ENCODE peak calls at places on chromosome 2, in four cellular contexts. C is mammary epithelial cell, O is HCT116, N is SK-N-MC. U is an unnamed sample.

GRCh38 chr2:215748446-215748845 is 264.9 kb downstream of the MREG start:
- DNase-seq in C (peak), O (no peak), N (no peak), U (no peak)

GRCh38 chr2:145760781-145761649 is 1241.1 kb upstream of the ZEB2 start:
- DNase-seq in C (peak), O (no peak), N (no peak), U (no peak)

GRCh38 chr2:168380500-168380899 is 75.6 kb upstream of the CERS6 start:
- DNase-seq in C (no peak), O (no peak), N (no peak), U (no peak)

GRCh38 chr2:223828314-223828713 is 9.1 kb downstream of the AP1S3 start:
- DNase-seq in C (no peak), O (no peak), N (no peak), U (no peak)

GRCh38 chr2:216159161-216159560 is 50.0 kb downstream of the XRCC5 start:
- DNase-seq in C (no peak), O (no peak), N (no peak), U (no peak)

GRCh38 chr2:149562304-149562703 is 25.3 kb downstream of the MMADHC start:
- DNase-seq in C (no peak), O (no peak), N (no peak), U (peak)

GRCh38 chr2:9772999-9773904 is 70.0 kb upstream of the TAF1B start:
- DNase-seq in C (no peak), O (no peak), N (no peak), U (no peak)

GRCh38 chr2:75431757-75432156 is 129.0 kb downstream of the EVA1A start:
- DNase-seq in C (no peak), O (no peak), N (no peak), U (peak)

GRCh38 chr2:77054938-77055337 is 467.2 kb downstream of the LRRTM4 start:
- DNase-seq in C (no peak), O (no peak), N (no peak), U (no peak)

DNA sequence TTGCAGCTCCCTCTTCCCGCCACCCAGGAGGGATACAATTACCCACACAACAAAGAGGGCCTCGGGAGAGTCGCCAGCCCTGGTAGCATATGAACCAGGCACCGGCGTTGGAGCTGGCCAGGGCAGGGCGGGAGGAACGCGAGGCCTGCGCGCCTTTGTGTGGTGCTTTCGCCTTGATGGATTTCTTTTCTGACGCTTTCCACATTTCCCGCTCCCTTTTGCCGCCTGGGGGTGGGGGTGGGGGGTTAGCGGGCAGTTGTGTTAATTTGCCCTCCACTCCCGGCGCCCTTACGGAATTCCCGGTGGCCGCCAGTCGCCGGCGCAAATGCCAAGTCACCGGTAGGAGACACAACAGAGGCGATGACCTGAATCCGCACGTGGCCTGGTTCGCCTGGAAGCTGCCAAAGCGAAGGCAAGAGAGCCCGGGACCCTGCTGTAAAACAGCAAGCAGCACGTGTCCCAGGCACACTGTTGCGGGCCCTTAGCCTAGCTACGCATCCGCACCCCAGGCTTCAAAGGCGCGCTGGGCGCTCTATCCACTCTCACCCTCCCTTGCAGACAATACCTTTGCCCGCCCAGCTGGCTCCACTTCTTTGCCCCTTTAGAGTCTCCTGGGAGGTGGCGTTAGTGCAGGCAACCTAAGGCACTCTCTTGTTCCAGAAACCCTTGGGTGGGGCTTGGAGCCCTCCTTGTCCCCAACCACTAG is 3.4 kb downstream of the GAD1 start:
- DNase-seq in C (no peak), O (no peak), N (no peak), U (no peak)
- H3K4me3 ChIP-seq in C (no peak), O (no peak), N (no peak), U (no peak)

GRCh38 chr2:238601433-238602222 is 174.9 kb downstream of the ASB1 start:
- DNase-seq in C (peak), O (no peak), N (no peak), U (no peak)

GRCh38 chr2:238599549-238600505 is 173.1 kb downstream of the ASB1 start:
- DNase-seq in C (no peak), O (no peak), N (no peak), U (no peak)

GRCh38 chr2:238600506-238601432 is 174.0 kb downstream of the ASB1 start:
- DNase-seq in C (no peak), O (no peak), N (no peak), U (no peak)

GRCh38 chr2:238603596-238603995 is 176.9 kb downstream of the ASB1 start:
- DNase-seq in C (no peak), O (no peak), N (no peak), U (no peak)

GRCh38 chr2:238602223-238602945 is 175.7 kb downstream of the ASB1 start:
- DNase-seq in C (no peak), O (no peak), N (no peak), U (no peak)
- H3K4me3 ChIP-seq in C (no peak), O (no peak), N (no peak), U (no peak)

DNA sequence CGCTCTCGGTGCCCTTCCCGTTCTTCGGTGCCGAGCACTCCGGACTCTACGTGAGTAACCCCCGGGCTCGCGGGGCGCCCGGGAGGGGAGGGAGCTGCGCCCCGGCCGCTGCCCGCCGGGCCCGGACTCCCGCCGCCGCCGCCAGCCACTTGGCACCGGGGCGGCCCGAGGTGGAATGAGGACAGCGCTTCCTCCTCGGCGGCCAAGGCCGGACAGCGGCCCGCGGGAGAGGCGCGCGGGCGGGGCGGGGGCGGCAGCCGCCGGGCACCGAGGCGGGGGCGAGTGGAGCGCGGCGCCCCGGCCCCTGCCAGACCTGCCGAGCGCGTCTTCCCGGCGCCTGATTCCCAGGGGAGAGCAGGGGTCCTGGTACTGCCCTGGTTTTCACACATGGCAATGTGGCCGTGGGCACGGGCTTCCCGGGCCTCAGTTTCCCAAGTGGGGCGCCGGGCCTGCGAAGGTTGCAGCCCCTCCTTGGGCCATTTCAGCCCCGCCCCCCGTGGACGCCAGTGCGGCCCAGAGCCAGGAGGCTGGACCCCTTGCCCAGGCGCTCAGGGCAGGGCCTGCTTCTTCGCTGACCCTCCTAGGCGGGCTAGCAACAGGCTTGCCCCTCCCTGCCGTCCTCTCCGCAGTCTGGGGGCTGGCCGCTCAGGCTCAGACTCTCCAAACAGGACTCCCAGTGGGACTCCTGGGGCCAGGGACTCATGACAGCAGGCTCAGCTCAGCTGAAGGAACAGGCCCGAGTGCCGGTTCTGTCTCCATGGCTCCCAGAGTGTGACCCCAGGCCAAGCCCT is 778 bp downstream of the SNED1 start:
- DNase-seq in C (no peak), O (no peak), N (no peak), U (no peak)
- H3K4me3 ChIP-seq in C (no peak), O (peak), N (no peak), U (no peak)

GRCh38 chr2:235264121-235264493 is 229.7 kb upstream of the AGAP1 start:
- DNase-seq in C (no peak), O (peak), N (no peak), U (no peak)
- H3K4me3 ChIP-seq in C (no peak), O (peak), N (peak), U (no peak)

DNA sequence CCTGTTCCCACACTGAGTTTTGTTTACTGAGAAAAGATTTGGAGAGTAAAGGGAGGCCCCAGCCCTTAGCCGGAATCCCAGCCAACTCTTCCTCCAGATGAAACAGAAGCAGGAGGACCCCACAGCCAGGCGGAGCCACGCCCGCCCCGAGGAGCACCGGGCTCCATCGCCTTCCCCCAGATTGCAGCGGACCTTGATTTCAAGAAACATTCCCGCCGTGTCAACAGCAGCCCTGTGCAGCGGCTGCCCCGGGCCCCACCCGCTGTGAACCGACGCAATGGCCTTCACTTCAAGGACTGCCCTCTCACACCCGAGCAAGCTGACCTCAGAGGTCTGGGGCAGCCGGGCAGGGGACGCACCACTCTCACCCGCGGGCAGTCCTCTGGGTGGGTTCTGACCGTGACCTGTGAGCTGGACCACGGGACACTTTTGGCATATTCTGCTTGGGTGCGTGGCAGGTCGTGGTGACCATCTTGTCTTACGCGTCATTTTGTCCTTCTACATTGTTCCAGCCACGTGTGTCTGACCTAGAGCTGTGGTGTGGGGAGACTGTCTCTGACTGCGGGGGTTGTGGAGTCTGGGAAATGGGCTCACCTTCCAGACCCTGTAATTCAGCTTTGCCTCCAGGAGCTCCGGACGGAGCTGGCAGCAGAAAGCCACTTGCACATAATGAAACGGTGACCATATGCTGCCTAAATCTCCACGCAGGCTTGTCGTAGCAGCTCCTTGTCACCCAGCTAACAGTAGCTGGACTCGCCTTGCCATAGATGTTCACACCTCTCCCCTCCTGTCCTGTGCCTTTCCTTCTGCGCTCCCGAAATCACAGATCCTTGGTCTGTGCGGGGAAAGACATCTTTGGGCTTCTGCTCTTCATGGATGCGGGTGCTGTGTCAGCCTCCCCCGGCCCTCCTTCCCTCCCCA is 32.0 kb upstream of the INHBB start:
- DNase-seq in C (no peak), O (no peak), N (no peak), U (no peak)
- H3K4me3 ChIP-seq in C (no peak), O (peak), N (peak), U (no peak)

GRCh38 chr2:219543596-219544358 is at the start of the genes CHPF and TMEM198:
- DNase-seq in C (peak), O (peak), N (peak), U (peak)
- H3K4me3 ChIP-seq in C (peak), O (peak), N (peak), U (peak)

DNA sequence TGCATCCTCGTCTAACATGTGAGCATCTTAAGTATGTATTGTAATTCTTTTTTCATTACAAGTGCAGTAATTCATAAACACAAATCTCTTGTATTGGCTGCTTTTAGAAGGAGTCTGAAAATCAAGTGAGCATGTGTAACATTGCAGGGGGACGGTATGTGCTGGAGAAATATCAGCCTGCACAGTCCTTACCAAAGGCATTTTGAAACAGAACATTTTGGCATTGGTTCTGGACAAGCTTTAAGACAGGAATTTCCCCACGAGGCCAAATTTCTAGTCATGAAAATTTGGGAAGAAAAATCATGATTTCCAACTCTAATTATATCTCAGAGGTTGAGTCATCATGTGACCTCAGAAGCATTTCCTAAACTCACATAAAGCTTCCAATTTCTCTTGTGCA is 24.7 kb upstream of the NRP2 start:
- DNase-seq in C (no peak), O (no peak), N (no peak), U (no peak)
- H3K4me3 ChIP-seq in C (no peak), O (no peak), N (no peak), U (no peak)

DNA sequence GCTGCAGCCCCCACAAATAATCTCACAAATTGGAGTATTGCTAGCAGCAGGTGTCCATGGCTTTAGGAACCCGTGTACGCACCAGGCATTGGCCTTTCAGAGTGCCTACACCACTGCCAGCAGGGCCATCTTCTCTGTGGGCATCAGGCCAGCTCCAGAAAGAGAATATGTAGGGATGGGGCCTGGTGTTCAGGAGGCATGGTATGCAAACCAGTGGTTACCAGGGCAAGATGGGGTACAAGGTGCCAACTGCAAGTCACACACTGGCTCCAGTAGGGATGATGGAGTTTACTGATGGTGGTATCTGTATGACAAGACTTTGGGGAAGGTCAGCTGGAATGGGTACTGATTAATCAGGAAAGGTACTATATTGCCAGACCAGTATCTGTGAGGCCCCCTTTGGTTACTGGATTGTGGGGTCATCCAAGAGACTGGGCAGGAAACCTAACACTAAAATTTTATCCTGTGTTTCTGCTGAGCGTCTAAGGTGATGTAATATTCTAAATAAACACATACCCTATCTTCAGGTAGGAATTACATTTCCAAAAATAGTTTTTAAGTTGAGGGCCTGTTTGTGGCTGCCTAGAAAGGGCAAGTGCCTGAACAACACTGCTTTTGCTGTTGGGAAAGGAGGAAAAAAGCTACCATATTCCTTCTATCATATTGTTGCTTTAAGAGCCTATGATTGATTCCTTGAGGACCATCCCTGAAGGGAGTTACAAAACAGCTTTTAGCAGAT is 9.0 kb downstream of the CNOT9 start:
- DNase-seq in C (no peak), O (no peak), N (no peak), U (no peak)
- H3K4me3 ChIP-seq in C (no peak), O (no peak), N (no peak), U (no peak)

U was measured in GM12864.